ENCODE peak calls at places on chromosome 19, in four cellular contexts. One of them, this sample, is unnamed. For H3K27me3, the result is how much of the 10 kb centered on the place peaks cover.

GRCh38 chr19:54674021-54674617 is 11.3 kb downstream of the LILRB4 start:
- DNase-seq in SK-N-SH: peak
- DNase-seq in HepG2: peak
- DNase-seq in GM23338: peak
- DNase-seq in this sample: no peak

GRCh38 chr19:23817519-23817918 is 58.8 kb upstream of the ZNF681 start:
- DNase-seq in SK-N-SH: peak
- DNase-seq in HepG2: peak
- DNase-seq in GM23338: peak
- DNase-seq in this sample: peak

GRCh38 chr19:55962186-55962585 is 14.6 kb downstream of the NLRP8 start:
- DNase-seq in SK-N-SH: no peak
- DNase-seq in HepG2: no peak
- DNase-seq in GM23338: no peak
- DNase-seq in this sample: no peak

GRCh38 chr19:29714953-29715694 is at the start of gene C19orf12:
- DNase-seq in SK-N-SH: peak
- DNase-seq in HepG2: peak
- DNase-seq in GM23338: peak
- DNase-seq in this sample: peak

GRCh38 chr19:18908917-18909619 is 10.1 kb downstream of the COPE start:
- DNase-seq in SK-N-SH: no peak
- DNase-seq in HepG2: no peak
- DNase-seq in GM23338: no peak
- DNase-seq in this sample: no peak

GRCh38 chr19:30888937-30889336 is 460.3 kb downstream of the TSHZ3 start:
- DNase-seq in SK-N-SH: no peak
- DNase-seq in HepG2: no peak
- DNase-seq in GM23338: peak
- DNase-seq in this sample: no peak

GRCh38 chr19:40719414-40719894 is 2.5 kb downstream of the ITPKC start:
- DNase-seq in SK-N-SH: no peak
- DNase-seq in HepG2: no peak
- DNase-seq in GM23338: no peak
- DNase-seq in this sample: no peak

GRCh38 chr19:45773384-45773783 is 4.3 kb upstream of the SIX5 start:
- DNase-seq in SK-N-SH: no peak
- DNase-seq in HepG2: no peak
- DNase-seq in GM23338: no peak
- DNase-seq in this sample: no peak

GRCh38 chr19:44757735-44758505 is 9.4 kb downstream of the BCL3 start:
- DNase-seq in SK-N-SH: peak
- DNase-seq in HepG2: no peak
- DNase-seq in GM23338: peak
- DNase-seq in this sample: no peak

GRCh38 chr19:10552596-10553053 is 8.9 kb downstream of the ATG4D start:
- DNase-seq in SK-N-SH: peak
- DNase-seq in HepG2: no peak
- DNase-seq in GM23338: peak
- DNase-seq in this sample: no peak

GRCh38 chr19:6211632-6212402 is 68.0 kb downstream of the MLLT1 start:
- DNase-seq in SK-N-SH: peak
- DNase-seq in HepG2: no peak
- DNase-seq in GM23338: no peak
- DNase-seq in this sample: no peak

GRCh38 chr19:1045247-1045603 is 5.3 kb downstream of the ABCA7 start:
- DNase-seq in SK-N-SH: peak
- DNase-seq in HepG2: peak
- DNase-seq in GM23338: peak
- DNase-seq in this sample: no peak

GRCh38 chr19:8342316-8342683 is 762 bp downstream of the KANK3 start:
- DNase-seq in SK-N-SH: no peak
- DNase-seq in HepG2: no peak
- DNase-seq in GM23338: peak
- DNase-seq in this sample: no peak

GRCh38 chr19:50803633-50804419 is 13.6 kb downstream of the ACP4 start:
- DNase-seq in SK-N-SH: peak
- DNase-seq in HepG2: no peak
- DNase-seq in GM23338: peak
- DNase-seq in this sample: no peak

GRCh38 chr19:11420894-11421606 is 1.9 kb upstream of the RGL3 start:
- DNase-seq in SK-N-SH: no peak
- DNase-seq in HepG2: no peak
- DNase-seq in GM23338: peak
- DNase-seq in this sample: no peak

GRCh38 chr19:6414033-6414643 is 10.5 kb downstream of the KHSRP start:
- DNase-seq in SK-N-SH: peak
- DNase-seq in HepG2: no peak
- DNase-seq in GM23338: peak
- DNase-seq in this sample: no peak

GRCh38 chr19:17469371-17470203 is 737 bp upstream of the SLC27A1 start:
- DNase-seq in SK-N-SH: peak
- DNase-seq in HepG2: peak
- DNase-seq in GM23338: peak
- DNase-seq in this sample: peak
- TF ChIP-seq REST in SK-N-SH: no peak
- TF ChIP-seq REST in HepG2: no peak
- TF ChIP-seq REST in GM23338: no peak
- TF ChIP-seq REST in this sample: no peak

DNA sequence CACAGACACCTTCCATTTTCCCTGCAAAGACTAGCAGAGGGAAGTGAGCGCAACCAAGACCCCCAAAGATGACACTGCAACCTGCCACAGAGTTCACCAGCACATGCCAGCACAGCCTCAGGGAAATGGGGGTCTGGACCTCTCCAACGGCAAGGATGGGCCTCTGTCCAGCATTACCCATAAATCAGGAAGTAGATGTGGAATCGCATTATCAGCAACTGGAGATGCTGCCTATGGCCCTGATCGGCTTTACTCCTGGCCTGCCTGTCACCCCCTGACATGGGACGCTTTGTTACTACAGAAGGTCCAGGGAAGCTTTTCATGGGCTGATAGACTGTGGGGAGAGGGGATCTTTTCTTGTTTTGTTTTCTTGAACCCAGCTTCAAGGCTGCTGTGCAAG is 41.4 kb upstream of the POU2F2 start:
- DNase-seq in SK-N-SH: no peak
- DNase-seq in HepG2: no peak
- DNase-seq in GM23338: no peak
- DNase-seq in this sample: no peak
- H3K27me3 ChIP-seq in SK-N-SH: under half
- H3K27me3 ChIP-seq in HepG2: under half
- H3K27me3 ChIP-seq in GM23338: half or more
- H3K27me3 ChIP-seq in this sample: under half

GRCh38 chr19:53594811-53595509 is 36.8 kb upstream of the DPRX start:
- DNase-seq in SK-N-SH: no peak
- DNase-seq in HepG2: no peak
- DNase-seq in GM23338: peak
- DNase-seq in this sample: no peak
- H3K4me3 ChIP-seq in SK-N-SH: no peak
- H3K4me3 ChIP-seq in HepG2: no peak
- H3K4me3 ChIP-seq in GM23338: no peak
- H3K4me3 ChIP-seq in this sample: no peak

GRCh38 chr19:35545001-35545854 is at the start of gene TMEM147:
- DNase-seq in SK-N-SH: peak
- DNase-seq in HepG2: peak
- DNase-seq in GM23338: peak
- DNase-seq in this sample: peak

GRCh38 chr19:35542209-35542608 is 3.2 kb upstream of the TMEM147 start:
- DNase-seq in SK-N-SH: no peak
- DNase-seq in HepG2: no peak
- DNase-seq in GM23338: no peak
- DNase-seq in this sample: no peak

GRCh38 chr19:35544110-35544802 is 1.2 kb upstream of the TMEM147 start:
- DNase-seq in SK-N-SH: no peak
- DNase-seq in HepG2: no peak
- DNase-seq in GM23338: no peak
- DNase-seq in this sample: no peak

GRCh38 chr19:35545855-35546381 is 492 bp downstream of the TMEM147 start:
- DNase-seq in SK-N-SH: peak
- DNase-seq in HepG2: no peak
- DNase-seq in GM23338: peak
- DNase-seq in this sample: peak

GRCh38 chr19:35543280-35544109 is 1.9 kb upstream of the TMEM147 start:
- DNase-seq in SK-N-SH: no peak
- DNase-seq in HepG2: no peak
- DNase-seq in GM23338: no peak
- DNase-seq in this sample: no peak
- TF ChIP-seq REST in SK-N-SH: no peak
- TF ChIP-seq REST in HepG2: no peak
- TF ChIP-seq REST in GM23338: no peak
- TF ChIP-seq REST in this sample: no peak

DNA sequence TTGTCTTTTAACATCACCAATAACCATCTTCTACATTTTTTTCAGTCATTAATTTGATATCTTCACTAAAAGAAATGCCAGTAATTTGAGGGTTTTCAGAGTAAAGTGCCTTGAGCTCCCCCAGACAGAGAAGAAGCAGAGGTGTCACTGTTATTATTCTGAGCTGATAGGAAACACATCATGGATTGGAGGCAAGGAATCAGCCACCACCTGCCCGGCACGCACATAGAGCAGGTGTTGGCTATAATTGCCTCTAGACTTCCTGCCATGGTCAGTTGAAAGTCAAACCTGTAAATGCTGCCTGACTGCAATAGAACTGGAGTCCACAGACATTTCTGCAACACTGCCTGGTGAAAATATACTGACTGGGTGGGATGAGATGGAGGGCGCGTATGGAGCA is 776.6 kb downstream of the UQCRFS1 start:
- DNase-seq in SK-N-SH: no peak
- DNase-seq in HepG2: no peak
- DNase-seq in GM23338: no peak
- DNase-seq in this sample: no peak
- H3K27me3 ChIP-seq in SK-N-SH: under half
- H3K27me3 ChIP-seq in HepG2: under half
- H3K27me3 ChIP-seq in GM23338: under half
- H3K27me3 ChIP-seq in this sample: under half

GRCh38 chr19:35290381-35291135 is 1.4 kb upstream of the MAG start:
- DNase-seq in SK-N-SH: no peak
- DNase-seq in HepG2: no peak
- DNase-seq in GM23338: no peak
- DNase-seq in this sample: no peak
- H3K4me3 ChIP-seq in SK-N-SH: no peak
- H3K4me3 ChIP-seq in HepG2: no peak
- H3K4me3 ChIP-seq in GM23338: no peak
- H3K4me3 ChIP-seq in this sample: no peak

GRCh38 chr19:4182082-4182926 is at the start of the genes ANKRD24 and SIRT6:
- DNase-seq in SK-N-SH: peak
- DNase-seq in HepG2: peak
- DNase-seq in GM23338: peak
- DNase-seq in this sample: peak
- TF ChIP-seq REST in SK-N-SH: no peak
- TF ChIP-seq REST in HepG2: no peak
- TF ChIP-seq REST in GM23338: no peak
- TF ChIP-seq REST in this sample: no peak

GRCh38 chr19:12907166-12907565 is 11.9 kb downstream of the SYCE2 start:
- DNase-seq in SK-N-SH: no peak
- DNase-seq in HepG2: no peak
- DNase-seq in GM23338: no peak
- DNase-seq in this sample: no peak
- H3K27me3 ChIP-seq in SK-N-SH: under half
- H3K27me3 ChIP-seq in HepG2: under half
- H3K27me3 ChIP-seq in GM23338: under half
- H3K27me3 ChIP-seq in this sample: under half

DNA sequence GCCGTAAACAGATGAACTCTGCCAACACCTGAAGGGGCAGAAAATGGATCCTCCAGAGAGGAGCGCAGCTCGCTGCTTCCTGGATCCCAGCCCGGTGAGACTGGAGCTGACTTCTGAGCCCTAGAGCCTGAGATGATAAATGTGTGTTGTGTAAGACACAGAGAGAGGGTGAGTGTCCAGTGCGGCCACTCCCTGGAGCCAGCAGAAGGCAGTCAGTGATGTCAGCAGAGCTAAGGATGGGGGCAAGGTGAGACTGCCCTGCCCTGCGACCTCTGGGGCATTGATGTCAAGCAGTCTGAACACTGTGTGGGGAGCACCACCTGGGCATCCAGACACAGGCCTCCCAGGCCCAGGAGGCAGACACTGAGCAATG is 9.7 kb upstream of the SLC35E1 start:
- DNase-seq in SK-N-SH: no peak
- DNase-seq in HepG2: no peak
- DNase-seq in GM23338: no peak
- DNase-seq in this sample: no peak
- H3K4me3 ChIP-seq in SK-N-SH: no peak
- H3K4me3 ChIP-seq in HepG2: no peak
- H3K4me3 ChIP-seq in GM23338: no peak
- H3K4me3 ChIP-seq in this sample: no peak

GRCh38 chr19:13154241-13154778 is 4.1 kb downstream of the IER2 start:
- DNase-seq in SK-N-SH: peak
- DNase-seq in HepG2: peak
- DNase-seq in GM23338: peak
- DNase-seq in this sample: peak

GRCh38 chr19:13151605-13152355 is 1.6 kb downstream of the IER2 start:
- DNase-seq in SK-N-SH: peak
- DNase-seq in HepG2: peak
- DNase-seq in GM23338: peak
- DNase-seq in this sample: peak

GRCh38 chr19:13152356-13152853 is 2.2 kb downstream of the IER2 start:
- DNase-seq in SK-N-SH: no peak
- DNase-seq in HepG2: no peak
- DNase-seq in GM23338: no peak
- DNase-seq in this sample: no peak

GRCh38 chr19:13153627-13154240 is 3.5 kb downstream of the IER2 start:
- DNase-seq in SK-N-SH: no peak
- DNase-seq in HepG2: no peak
- DNase-seq in GM23338: peak
- DNase-seq in this sample: no peak

DNA sequence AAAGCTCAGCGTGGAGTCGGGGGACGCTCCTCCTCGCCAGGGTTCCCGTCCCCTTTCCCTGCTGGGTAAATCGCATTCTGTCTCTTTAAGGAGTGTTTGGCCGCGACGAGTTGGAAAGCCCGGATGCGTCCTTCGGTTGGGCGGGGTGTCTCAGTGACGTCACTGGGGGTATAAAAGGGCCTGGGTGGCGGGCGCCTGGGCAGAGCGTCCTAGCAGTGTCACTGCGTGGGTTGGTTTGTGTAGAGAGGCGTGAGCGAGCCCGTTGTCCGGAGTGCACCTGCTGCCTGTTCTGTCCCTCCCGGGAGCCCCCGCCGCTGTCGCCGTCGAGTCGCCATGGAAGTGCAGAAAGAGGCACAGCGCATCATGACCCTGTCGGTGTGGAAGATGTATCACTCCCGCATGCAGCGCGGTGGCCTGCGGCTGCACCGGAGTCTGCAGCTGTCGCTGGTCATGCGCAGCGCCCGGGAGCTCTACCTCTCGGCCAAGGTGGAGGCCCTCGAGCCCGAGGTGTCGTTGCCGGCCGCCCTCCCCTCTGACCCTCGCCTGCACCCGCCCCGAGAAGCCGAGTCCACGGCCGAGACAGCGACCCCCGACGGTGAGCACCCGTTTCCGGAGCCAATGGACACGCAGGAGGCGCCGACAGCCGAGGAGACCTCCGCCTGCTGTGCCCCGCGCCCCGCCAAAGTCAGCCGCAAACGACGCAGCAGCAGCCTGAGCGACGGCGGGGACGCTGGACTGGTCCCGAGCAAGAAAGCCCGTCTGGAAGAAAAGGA is 2.8 kb downstream of the IER2 start:
- DNase-seq in SK-N-SH: peak
- DNase-seq in HepG2: peak
- DNase-seq in GM23338: peak
- DNase-seq in this sample: peak
- TF ChIP-seq REST in SK-N-SH: peak
- TF ChIP-seq REST in HepG2: no peak
- TF ChIP-seq REST in GM23338: peak
- TF ChIP-seq REST in this sample: peak